ENCODE peak calls at places on chromosomes 5 and 9, in eight cellular contexts. One of them, this sample, is unnamed.

GRCh38 chr5:42242210-42242609 is 181.0 kb upstream of the GHR start:
- DNase-seq in breast epithelium: no peak
- DNase-seq in coronary artery: no peak
- DNase-seq in endothelial cell: no peak
- DNase-seq in D341Med: no peak
- DNase-seq in activated CD4-positive, alpha-beta T cell treated with anti-CD3 and anti-CD28 coated beads, Interleukin-2, amount 50 U/mL, for 1 hour: no peak
- DNase-seq in colonic mucosa: no peak
- DNase-seq in ovary: no peak
- DNase-seq in this sample: no peak

GRCh38 chr5:174324680-174325079 is 279.2 kb downstream of the NSG2 start:
- DNase-seq in endothelial cell: no peak
- DNase-seq in colonic mucosa: no peak
- DNase-seq in coronary artery: no peak
- DNase-seq in activated CD4-positive, alpha-beta T cell treated with anti-CD3 and anti-CD28 coated beads, Interleukin-2, amount 50 U/mL, for 1 hour: no peak
- DNase-seq in breast epithelium: no peak
- DNase-seq in ovary: no peak
- DNase-seq in D341Med: no peak
- DNase-seq in this sample: no peak

GRCh38 chr5:38341641-38342040 is 83.3 kb downstream of the EGFLAM start:
- DNase-seq in ovary: no peak
- DNase-seq in endothelial cell: no peak
- DNase-seq in coronary artery: no peak
- DNase-seq in breast epithelium: no peak
- DNase-seq in activated CD4-positive, alpha-beta T cell treated with anti-CD3 and anti-CD28 coated beads, Interleukin-2, amount 50 U/mL, for 1 hour: no peak
- DNase-seq in colonic mucosa: no peak
- DNase-seq in D341Med: no peak
- DNase-seq in this sample: no peak

GRCh38 chr9:91023741-91024140 is 222.1 kb downstream of the SYK start:
- DNase-seq in coronary artery: peak
- DNase-seq in activated CD4-positive, alpha-beta T cell treated with anti-CD3 and anti-CD28 coated beads, Interleukin-2, amount 50 U/mL, for 1 hour: no peak
- DNase-seq in colonic mucosa: no peak
- DNase-seq in D341Med: no peak
- DNase-seq in ovary: no peak
- DNase-seq in breast epithelium: no peak
- DNase-seq in endothelial cell: no peak
- DNase-seq in this sample: no peak

GRCh38 chr5:32353420-32353819 is 40.7 kb upstream of the MTMR12 start:
- DNase-seq in activated CD4-positive, alpha-beta T cell treated with anti-CD3 and anti-CD28 coated beads, Interleukin-2, amount 50 U/mL, for 1 hour: no peak
- DNase-seq in colonic mucosa: no peak
- DNase-seq in D341Med: no peak
- DNase-seq in coronary artery: no peak
- DNase-seq in ovary: no peak
- DNase-seq in endothelial cell: no peak
- DNase-seq in breast epithelium: no peak
- DNase-seq in this sample: no peak

GRCh38 chr9:124863371-124863831 is 1.5 kb downstream of the ARPC5L start:
- DNase-seq in colonic mucosa: no peak
- DNase-seq in ovary: no peak
- DNase-seq in endothelial cell: no peak
- DNase-seq in D341Med: no peak
- DNase-seq in coronary artery: no peak
- DNase-seq in breast epithelium: no peak
- DNase-seq in activated CD4-positive, alpha-beta T cell treated with anti-CD3 and anti-CD28 coated beads, Interleukin-2, amount 50 U/mL, for 1 hour: no peak
- DNase-seq in this sample: no peak

GRCh38 chr9:109379513-109379912 is 58.7 kb upstream of the EPB41L4B start:
- DNase-seq in ovary: no peak
- DNase-seq in activated CD4-positive, alpha-beta T cell treated with anti-CD3 and anti-CD28 coated beads, Interleukin-2, amount 50 U/mL, for 1 hour: no peak
- DNase-seq in coronary artery: no peak
- DNase-seq in colonic mucosa: peak
- DNase-seq in endothelial cell: no peak
- DNase-seq in breast epithelium: no peak
- DNase-seq in D341Med: no peak
- DNase-seq in this sample: no peak

GRCh38 chr9:136629001-136629878 is 33.5 kb upstream of the EGFL7 start:
- DNase-seq in endothelial cell: no peak
- DNase-seq in coronary artery: no peak
- DNase-seq in colonic mucosa: peak
- DNase-seq in activated CD4-positive, alpha-beta T cell treated with anti-CD3 and anti-CD28 coated beads, Interleukin-2, amount 50 U/mL, for 1 hour: no peak
- DNase-seq in ovary: no peak
- DNase-seq in breast epithelium: no peak
- DNase-seq in D341Med: no peak
- DNase-seq in this sample: no peak

GRCh38 chr5:139747583-139748504 is 47.8 kb upstream of the PSD2 start:
- DNase-seq in coronary artery: no peak
- DNase-seq in colonic mucosa: peak
- DNase-seq in ovary: peak
- DNase-seq in endothelial cell: no peak
- DNase-seq in D341Med: peak
- DNase-seq in activated CD4-positive, alpha-beta T cell treated with anti-CD3 and anti-CD28 coated beads, Interleukin-2, amount 50 U/mL, for 1 hour: peak
- DNase-seq in breast epithelium: peak
- DNase-seq in this sample: peak

GRCh38 chr9:134681061-134681661 is 39.6 kb downstream of the COL5A1 start:
- DNase-seq in activated CD4-positive, alpha-beta T cell treated with anti-CD3 and anti-CD28 coated beads, Interleukin-2, amount 50 U/mL, for 1 hour: no peak
- DNase-seq in endothelial cell: no peak
- DNase-seq in colonic mucosa: no peak
- DNase-seq in ovary: peak
- DNase-seq in coronary artery: no peak
- DNase-seq in breast epithelium: no peak
- DNase-seq in D341Med: no peak
- DNase-seq in this sample: no peak

This sample was measured in activated T-helper 9 cell treated with anti-CD3 and anti-CD28 coated beads, Interleukin-2, amount 50 U/mL, for 16 hours.